ENCODE peak calls at places on chromosome X, in eight cellular contexts. U is substantia nigra, B is aorta, H is NCI-H1092 treated with DMSO at 0.1 percent for 48 hours, I is HFF-Myc, Z is cardiac fibroblast, L is GM13976, N is COLO829. Q is an unnamed sample.

GRCh38 chrX:56728752-56729151 is 291 bp upstream of the NBDY start:
- DNase-seq in U (no peak), B (no peak), H (peak; percentile 20), I (no peak), Z (peak; percentile 14), L (no peak), N (peak; percentile 1), Q (no peak)

GRCh38 chrX:147770858-147771257 is 140.9 kb upstream of the FMR1 start:
- DNase-seq in U (no peak), B (no peak), H (no peak), I (no peak), Z (no peak), L (no peak), N (no peak), Q (no peak)

GRCh38 chrX:39624166-39624565 is 473.6 kb downstream of the BCOR start:
- DNase-seq in U (no peak), B (no peak), H (no peak), I (no peak), Z (no peak), L (no peak), N (no peak), Q (no peak)

GRCh38 chrX:139094671-139095592 is 383.4 kb upstream of the FGF13 start:
- DNase-seq in U (no peak), B (no peak), H (no peak), I (no peak), Z (no peak), L (no peak), N (no peak), Q (no peak)

GRCh38 chrX:129478516-129478915 is 44.8 kb downstream of the SMARCA1 start:
- DNase-seq in U (no peak), B (no peak), H (no peak), I (no peak), Z (peak; percentile 45), L (no peak), N (peak; percentile 11), Q (no peak)

GRCh38 chrX:10047631-10048030 is 80.5 kb downstream of the CLDN34 start:
- DNase-seq in U (no peak), B (no peak), H (no peak), I (no peak), Z (no peak), L (no peak), N (no peak), Q (no peak)

GRCh38 chrX:131951166-131951565 is 71.9 kb upstream of the STK26 start:
- DNase-seq in U (no peak), B (no peak), H (no peak), I (no peak), Z (no peak), L (no peak), N (no peak), Q (no peak)

GRCh38 chrX:101691823-101692222 is 32.2 kb upstream of the ARMCX2 start:
- DNase-seq in U (no peak), B (no peak), H (no peak), I (no peak), Z (no peak), L (no peak), N (no peak), Q (no peak)

GRCh38 chrX:111382277-111382676 is 29.7 kb downstream of the DCX start:
- DNase-seq in U (no peak), B (no peak), H (no peak), I (no peak), Z (no peak), L (no peak), N (no peak), Q (no peak)

GRCh38 chrX:41002021-41002420 is 83.2 kb upstream of the USP9X start:
- DNase-seq in U (no peak), B (no peak), H (no peak), I (no peak), Z (no peak), L (no peak), N (no peak), Q (no peak)

GRCh38 chrX:38008658-38009057 is 2.3 kb downstream of the SYTL5 start:
- DNase-seq in U (no peak), B (no peak), H (no peak), I (no peak), Z (no peak), L (no peak), N (no peak), Q (no peak)

GRCh38 chrX:119565110-119565663 is at the start of gene STEEP1:
- DNase-seq in U (peak; percentile 17), B (peak; percentile 93), H (peak; percentile 93), I (peak; percentile 84), Z (peak; percentile 92), L (peak; percentile 85), N (peak; percentile 88), Q (peak; percentile 57)

GRCh38 chrX:13142891-13143290 is 98.5 kb upstream of the FAM9C start:
- DNase-seq in U (no peak), B (no peak), H (no peak), I (no peak), Z (no peak), L (no peak), N (no peak), Q (no peak)

GRCh38 chrX:22952011-22952410 is 47.7 kb upstream of the DDX53 start:
- DNase-seq in U (no peak), B (no peak), H (peak; percentile 21), I (no peak), Z (peak; percentile 53), L (no peak), N (peak; percentile 23), Q (no peak)

GRCh38 chrX:1283093-1283492 is 14.5 kb downstream of the CSF2RA start:
- DNase-seq in U (no peak), B (no peak), H (no peak), I (no peak), Z (no peak), L (no peak), N (no peak), Q (no peak)

GRCh38 chrX:106901341-106901740 is 1.8 kb downstream of the RIPPLY1 start:
- DNase-seq in U (no peak), B (no peak), H (no peak), I (no peak), Z (no peak), L (no peak), N (no peak), Q (no peak)

Q was measured in D721Med.